ENCODE peak calls at places on chromosomes 5 and 9, in four cellular contexts. D is HepG2, N is K562, R is GM12878. L is an unnamed sample.
A peak's percentile ranks its signal among the peaks of the same experiment; 100 is the strongest.

GRCh38 chr5:151060742-151061141 is 20.1 kb downstream of the TNIP1 start:
- DNase-seq in N (no peak), D (no peak), R (no peak), L (no peak)

GRCh38 chr9:116234091-116234490 is 80.5 kb downstream of the PAPPA start:
- DNase-seq in N (no peak), R (no peak), D (no peak), L (no peak)

GRCh38 chr5:56415356-56415765 is 182.2 kb upstream of the ANKRD55 start:
- DNase-seq in N (peak; percentile 75), R (peak; percentile 92), D (no peak), L (no peak)

GRCh38 chr9:130480673-130481072 is 35.9 kb downstream of the ASS1 start:
- DNase-seq in R (no peak), N (peak; percentile 63), D (no peak), L (no peak)

GRCh38 chr5:142753114-142753764 is 16.9 kb upstream of the ARHGAP26 start:
- DNase-seq in R (no peak), N (no peak), D (no peak), L (no peak)

GRCh38 chr5:40939753-40940152 is 30.5 kb downstream of the C7 start:
- DNase-seq in D (no peak), R (no peak), N (no peak), L (no peak)

GRCh38 chr9:137669261-137669672 is 50.5 kb downstream of the EHMT1 start:
- DNase-seq in D (no peak), R (no peak), N (peak; percentile 86), L (no peak)

GRCh38 chr5:55993013-55993412 is 1.8 kb downstream of the IL6ST start:
- DNase-seq in N (no peak), D (no peak), R (no peak), L (peak; percentile 33)

GRCh38 chr9:109966643-109967368 is 186.8 kb downstream of the PALM2AKAP2 start:
- DNase-seq in D (no peak), N (no peak), R (no peak), L (no peak)

GRCh38 chr9:137296214-137297059 is 5.6 kb downstream of the NRARP start:
- DNase-seq in R (no peak), N (peak; percentile 54), D (no peak), L (no peak)

GRCh38 chr5:120734033-120734432 is 269.9 kb downstream of the PRR16 start:
- DNase-seq in N (no peak), R (no peak), D (no peak), L (no peak)

GRCh38 chr9:71812385-71812784 is 44.1 kb upstream of the CEMIP2 start:
- DNase-seq in R (no peak), N (no peak), D (no peak), L (no peak)

GRCh38 chr5:666816-667498 is 26.2 kb downstream of the TPPP start:
- DNase-seq in D (no peak), R (no peak), N (no peak), L (no peak)

GRCh38 chr5:119726544-119726943 is 97.2 kb downstream of the FAM170A start:
- DNase-seq in N (no peak), R (no peak), D (no peak), L (no peak)

DNA sequence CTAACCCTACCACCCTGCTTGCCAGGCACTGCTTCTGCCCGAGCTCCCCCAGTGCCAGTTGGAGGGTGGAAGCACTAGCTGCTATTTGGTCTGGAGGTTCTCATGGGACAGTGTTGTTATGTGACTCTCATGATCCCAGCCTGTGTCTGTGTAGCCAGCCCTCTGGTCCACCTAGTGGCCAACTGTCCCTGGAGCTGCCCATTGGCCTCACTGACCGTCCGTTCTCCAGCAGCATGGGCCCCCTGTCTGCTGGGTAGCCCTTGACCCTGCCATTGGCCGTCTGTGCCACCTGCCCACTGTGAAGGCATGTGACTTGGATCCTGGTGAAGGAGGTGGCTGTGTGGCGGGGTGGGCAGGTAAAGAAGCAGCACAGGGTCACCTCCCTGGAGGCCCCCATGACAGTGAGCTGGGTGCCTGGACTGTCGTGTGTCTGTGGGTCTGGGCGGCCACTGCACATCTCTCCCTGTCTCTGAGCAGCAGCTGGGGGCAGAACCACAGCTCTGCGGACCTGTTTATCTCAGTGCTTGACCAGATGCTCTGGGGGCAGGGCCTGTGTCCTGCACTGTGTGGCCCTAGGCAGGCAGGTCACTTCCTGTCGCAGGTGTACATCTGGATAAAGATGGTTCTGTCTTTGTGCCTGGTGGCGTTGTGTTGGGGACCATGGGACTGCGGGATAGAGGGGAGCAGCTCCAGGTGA is 11.4 kb downstream of the PHF2 start:
- DNase-seq in N (peak; percentile 42), R (no peak), D (no peak), L (no peak)
- TF ChIP-seq TARDBP in N (no peak), R (no peak), D (no peak), L (no peak)

GRCh38 chr5:157540707-157541451 is 34.7 kb downstream of the ADAM19 start:
- DNase-seq in N (peak; percentile 16), R (peak; percentile 87), D (no peak), L (no peak)

GRCh38 chr5:157542282-157542966 is 33.2 kb downstream of the ADAM19 start:
- DNase-seq in D (no peak), N (no peak), R (no peak), L (no peak)

GRCh38 chr5:157539623-157540022 is 36.0 kb downstream of the ADAM19 start:
- DNase-seq in D (no peak), R (no peak), N (no peak), L (no peak)

GRCh38 chr5:157540124-157540523 is 35.5 kb downstream of the ADAM19 start:
- DNase-seq in D (no peak), R (no peak), N (no peak), L (no peak)

DNA sequence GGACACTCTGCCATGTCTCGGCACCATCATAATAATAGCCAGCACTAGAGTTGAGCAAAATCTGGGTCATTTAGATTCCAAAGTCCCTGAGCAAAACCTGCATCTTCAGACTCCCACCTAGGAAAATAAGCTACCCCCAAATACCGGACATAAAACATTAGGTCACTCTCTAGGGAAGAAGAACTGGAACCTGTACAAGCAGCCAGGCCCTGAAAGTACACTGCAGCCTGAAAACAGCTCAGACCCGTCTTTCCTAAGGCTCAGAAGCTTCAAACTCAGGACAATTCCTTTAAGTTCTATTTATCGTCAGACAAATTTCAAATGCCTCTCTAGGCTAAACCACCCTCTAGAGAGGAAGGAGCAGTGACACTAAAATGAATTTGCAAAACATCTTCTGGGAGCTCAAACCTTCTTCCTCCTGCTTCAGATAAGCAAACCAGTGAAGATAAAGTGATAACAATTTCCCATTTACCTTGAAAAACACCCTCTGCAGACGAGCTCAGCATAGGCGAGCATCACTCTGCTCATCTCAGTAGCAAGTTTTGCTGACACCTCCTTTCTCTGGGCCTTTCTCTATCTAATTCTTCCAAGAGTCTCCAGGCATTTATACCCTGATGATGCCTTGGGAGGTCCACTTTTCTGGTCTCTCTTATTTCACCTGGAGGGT is 34.0 kb downstream of the ADAM19 start:
- DNase-seq in R (no peak), N (no peak), D (no peak), L (no peak)
- TF ChIP-seq TARDBP in R (no peak), N (no peak), D (no peak), L (no peak)

GRCh38 chr5:19547640-19548039 is 440.4 kb downstream of the CDH18 start:
- DNase-seq in R (no peak), N (no peak), D (no peak), L (no peak)
- TF ChIP-seq TARDBP in R (no peak), N (no peak), D (no peak), L (no peak)

GRCh38 chr5:15694694-15695093 is 194.7 kb downstream of the FBXL7 start:
- DNase-seq in N (no peak), R (no peak), D (no peak), L (no peak)
- TF ChIP-seq TARDBP in N (no peak), R (no peak), D (no peak), L (no peak)

GRCh38 chr9:76218868-76219462 is 175.3 kb downstream of the RFK start:
- DNase-seq in R (no peak), D (no peak), N (no peak), L (no peak)

GRCh38 chr9:76221423-76221822 is 172.8 kb downstream of the RFK start:
- DNase-seq in N (no peak), R (no peak), D (no peak), L (no peak)

GRCh38 chr9:76216161-76216649 is 178.0 kb downstream of the RFK start:
- DNase-seq in R (no peak), N (no peak), D (no peak), L (no peak)

GRCh38 chr9:76218151-76218867 is 175.9 kb downstream of the RFK start:
- DNase-seq in R (no peak), D (no peak), N (no peak), L (no peak)

DNA sequence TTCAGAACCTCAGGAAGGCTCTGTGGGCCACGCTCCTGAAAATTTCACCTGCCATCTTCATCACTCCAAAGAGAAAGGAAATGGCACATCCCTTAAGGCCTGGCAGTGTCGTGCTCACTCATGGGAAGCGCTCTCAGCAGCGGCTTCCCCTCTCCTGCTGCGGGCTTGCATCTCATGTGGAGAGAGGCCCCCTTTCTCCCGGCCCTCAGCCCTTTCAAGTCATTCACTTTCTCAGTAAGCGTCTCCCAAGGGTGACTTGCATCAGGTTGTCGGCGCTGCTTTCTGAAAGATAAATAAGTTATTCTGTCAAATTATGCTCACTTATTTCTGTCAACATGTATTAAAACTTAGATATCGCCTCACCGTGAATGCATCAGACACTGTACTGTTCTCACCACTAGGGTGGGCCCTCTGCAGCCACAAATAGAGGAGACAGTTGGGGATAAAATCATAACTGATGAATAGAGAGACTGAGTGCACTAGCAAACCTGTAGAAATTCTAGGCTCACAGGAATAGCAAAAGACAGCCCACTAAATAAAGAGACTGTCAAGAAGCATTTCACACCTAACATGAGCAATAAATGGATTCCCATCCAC is 174.6 kb downstream of the RFK start:
- DNase-seq in D (no peak), N (peak; percentile 0), R (no peak), L (peak; percentile 22)
- TF ChIP-seq TARDBP in D (no peak), N (no peak), R (no peak), L (no peak)

GRCh38 chr9:124179196-124180071 is 78.3 kb upstream of the NEK6 start:
- DNase-seq in R (no peak), N (no peak), D (no peak), L (no peak)

GRCh38 chr9:124182741-124183140 is 75.0 kb upstream of the NEK6 start:
- DNase-seq in R (no peak), N (no peak), D (no peak), L (no peak)

GRCh38 chr9:124183772-124184171 is 74.0 kb upstream of the NEK6 start:
- DNase-seq in N (no peak), D (no peak), R (no peak), L (no peak)

DNA sequence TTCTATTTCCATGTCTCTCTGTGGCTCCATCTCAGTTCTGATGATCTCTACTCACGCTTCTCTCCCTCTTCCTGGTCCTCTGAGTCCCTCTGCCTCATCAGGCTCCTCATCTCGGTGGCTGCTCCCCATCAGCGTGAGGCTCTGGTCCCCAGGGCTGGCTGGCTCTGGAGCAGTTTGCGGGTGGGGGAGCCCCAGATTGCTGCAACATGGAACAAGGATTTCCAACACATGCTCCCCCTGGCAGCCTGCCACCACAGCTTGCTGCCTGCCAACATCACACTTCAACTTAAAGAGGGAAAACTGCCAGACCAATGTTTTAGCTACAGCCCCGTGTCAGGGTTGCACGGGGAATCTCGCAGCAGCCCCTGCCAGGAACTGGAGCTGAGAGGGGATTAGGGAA is 77.2 kb upstream of the NEK6 start:
- DNase-seq in R (no peak), D (no peak), N (no peak), L (no peak)
- TF ChIP-seq TARDBP in R (no peak), D (no peak), N (no peak), L (no peak)

GRCh38 chr9:34240021-34240420 is 61.2 kb downstream of the UBAP1 start:
- DNase-seq in D (no peak), R (no peak), N (no peak), L (no peak)
- TF ChIP-seq TARDBP in D (no peak), R (no peak), N (no peak), L (no peak)

L was measured in HEK293T.